ENCODE peak calls at places on chromosomes 7 and 10, in seven cellular contexts. Y is activated T-cell treated with anti-CD3 and anti-CD28 coated beads, Interleukin-2, amount 50 U/mL, for 72 hours; F is T1000; J is IMR-90; S is astrocyte of the spinal cord; B is NCI-H460; L is psoas muscle. H is an unnamed sample.

GRCh38 chr10:85997544-85997943 is 369.1 kb downstream of the GRID1 start:
- DNase-seq in L (no peak), S (no peak), J (no peak), B (no peak), F (no peak), Y (no peak), H (no peak)

GRCh38 chr7:23093111-23093510 is 12.5 kb upstream of the KLHL7 start:
- DNase-seq in F (no peak), B (no peak), L (no peak), J (peak), S (peak), Y (no peak), H (no peak)

GRCh38 chr7:17421941-17422340 is 123.5 kb downstream of the AHR start:
- DNase-seq in B (no peak), F (no peak), Y (no peak), J (no peak), L (no peak), S (no peak), H (no peak)

GRCh38 chr10:16886032-16886431 is 68.8 kb upstream of the RSU1 start:
- DNase-seq in Y (no peak), L (no peak), F (no peak), B (no peak), J (no peak), S (no peak), H (no peak)

GRCh38 chr10:129626801-129627434 is 159.9 kb downstream of the MGMT start:
- DNase-seq in S (peak), J (peak), B (no peak), L (no peak), Y (no peak), F (no peak), H (no peak)

GRCh38 chr10:63266337-63267327 is 133.5 kb downstream of the NRBF2 start:
- DNase-seq in J (no peak), B (no peak), Y (no peak), F (no peak), S (peak), L (no peak), H (no peak)

GRCh38 chr7:116799912-116800311 is 62.5 kb upstream of the CAPZA2 start:
- DNase-seq in Y (no peak), F (no peak), L (no peak), S (no peak), J (peak), B (no peak), H (no peak)

GRCh38 chr7:70694357-70694908 is 437.5 kb upstream of the GALNT17 start:
- DNase-seq in J (peak), Y (peak), S (peak), L (peak), B (no peak), F (no peak), H (no peak)